ENCODE peak calls at places on chromosomes 3 and 15, in seven cellular contexts. M, C, Q, E, D, F and A are unnamed samples.

GRCh38 chr3:58665410-58665809 is 1.2 kb downstream of the FAM3D start:
- DNase-seq in Q (no peak), E (no peak), D (no peak), M (no peak), C (no peak), F (no peak), A (no peak)

GRCh38 chr3:10467904-10468610 is 37.3 kb downstream of the ATP2B2 start:
- DNase-seq in Q (no peak), D (no peak), M (no peak), F (peak; percentile 66), C (no peak), E (no peak), A (no peak)

GRCh38 chr15:41085029-41085428 is 31.1 kb downstream of the INO80 start:
- DNase-seq in C (no peak), Q (no peak), M (peak; percentile 36), F (no peak), E (no peak), D (no peak), A (no peak)

GRCh38 chr15:65476942-65477341 is 40.5 kb downstream of the DPP8 start:
- DNase-seq in C (no peak), M (no peak), F (no peak), E (peak; percentile 79), Q (no peak), D (no peak), A (no peak)

GRCh38 chr3:45011756-45012441 is 14.2 kb upstream of the CLEC3B start:
- DNase-seq in M (no peak), Q (peak; percentile 53), C (peak; percentile 67), D (no peak), F (no peak), E (peak; percentile 97), A (peak; percentile 36)

GRCh38 chr3:171741377-171741776 is 68.9 kb downstream of the PLD1 start:
- DNase-seq in Q (no peak), M (no peak), F (peak; percentile 41), C (no peak), E (no peak), D (no peak), A (no peak)

GRCh38 chr3:161171639-161172552 is 49.2 kb upstream of the NMD3 start:
- DNase-seq in Q (no peak), F (no peak), M (no peak), C (no peak), E (peak; percentile 18), D (peak; percentile 64), A (no peak)

GRCh38 chr3:136667081-136667480 is 85.1 kb downstream of the STAG1 start:
- DNase-seq in M (no peak), E (peak; percentile 16), D (no peak), F (no peak), Q (no peak), C (no peak), A (peak; percentile 16)

GRCh38 chr15:73964736-73965093 is 27.4 kb downstream of the STOML1 start:
- DNase-seq in C (peak; percentile 81), E (peak; percentile 77), F (peak; percentile 82), Q (peak; percentile 83), M (peak; percentile 94), D (peak; percentile 95), A (peak; percentile 80)

GRCh38 chr3:72021531-72021930 is 236.6 kb upstream of the PROK2 start:
- DNase-seq in C (no peak), M (no peak), D (no peak), F (no peak), E (no peak), Q (no peak), A (no peak)

GRCh38 chr3:54191997-54192396 is 69.6 kb downstream of the CACNA2D3 start:
- DNase-seq in M (no peak), C (no peak), D (no peak), E (no peak), F (no peak), Q (no peak), A (no peak)

GRCh38 chr15:77066961-77067690 is 3.8 kb downstream of the TSPAN3 start:
- DNase-seq in F (no peak), E (peak; percentile 27), D (no peak), M (no peak), Q (no peak), C (no peak), A (peak; percentile 73)

GRCh38 chr15:66883322-66883911 is 181.4 kb downstream of the SMAD6 start:
- DNase-seq in C (no peak), D (peak; percentile 77), Q (no peak), E (peak; percentile 100), M (no peak), F (no peak), A (peak; percentile 92)

GRCh38 chr15:60392986-60393811 is 4.6 kb downstream of the ANXA2 start:
- DNase-seq in M (no peak), D (no peak), E (peak; percentile 95), Q (no peak), C (no peak), F (no peak), A (peak; percentile 90)

GRCh38 chr3:114809668-114810413 is 337.2 kb downstream of the ZBTB20 start:
- DNase-seq in M (no peak), C (peak; percentile 82), Q (no peak), D (no peak), E (no peak), F (no peak), A (peak; percentile 39)

GRCh38 chr3:127675651-127676391 is 3.1 kb downstream of the ABTB1 start:
- DNase-seq in M (no peak), D (no peak), C (no peak), Q (no peak), E (no peak), F (no peak), A (no peak)

GRCh38 chr3:177463863-177464262 is 266.6 kb upstream of the TBL1XR1 start:
- DNase-seq in F (no peak), E (peak; percentile 78), Q (no peak), M (no peak), D (peak; percentile 28), C (no peak), A (no peak)

GRCh38 chr3:25849101-25849500 is 59.2 kb downstream of the OXSM start:
- DNase-seq in F (no peak), D (no peak), Q (no peak), E (no peak), C (no peak), M (no peak), A (no peak)

GRCh38 chr3:134052370-134052769 is 22.6 kb upstream of the SLCO2A1 start:
- DNase-seq in M (no peak), D (no peak), E (no peak), C (no peak), Q (no peak), F (no peak), A (no peak)

GRCh38 chr15:33234019-33234418 is 39.5 kb upstream of the FMN1 start:
- DNase-seq in M (peak; percentile 74), F (peak; percentile 43), Q (peak; percentile 51), C (peak; percentile 53), D (peak; percentile 72), E (peak; percentile 69), A (peak; percentile 58)

GRCh38 chr3:37511357-37511970 is 337.1 kb upstream of the LRRFIP2 start:
- DNase-seq in M (no peak), D (no peak), C (no peak), F (no peak), Q (no peak), E (no peak), A (no peak)

GRCh38 chr3:27426926-27427325 is 57.3 kb downstream of the SLC4A7 start:
- DNase-seq in D (no peak), C (no peak), F (no peak), M (no peak), Q (no peak), E (no peak), A (no peak)

GRCh38 chr15:41048397-41048796 is 67.7 kb downstream of the INO80 start:
- DNase-seq in C (peak; percentile 38), E (no peak), F (no peak), Q (no peak), M (no peak), D (no peak), A (no peak)

GRCh38 chr15:59237119-59237853 is 30.6 kb downstream of the LDHAL6B start:
- DNase-seq in C (peak; percentile 61), Q (peak; percentile 11), D (no peak), E (peak; percentile 21), M (peak; percentile 54), F (no peak), A (no peak)

GRCh38 chr3:150345021-150345538 is 63.0 kb upstream of the TSC22D2 start:
- DNase-seq in E (peak; percentile 39), M (no peak), D (peak; percentile 81), C (no peak), F (no peak), Q (no peak), A (peak; percentile 80)

DNA sequence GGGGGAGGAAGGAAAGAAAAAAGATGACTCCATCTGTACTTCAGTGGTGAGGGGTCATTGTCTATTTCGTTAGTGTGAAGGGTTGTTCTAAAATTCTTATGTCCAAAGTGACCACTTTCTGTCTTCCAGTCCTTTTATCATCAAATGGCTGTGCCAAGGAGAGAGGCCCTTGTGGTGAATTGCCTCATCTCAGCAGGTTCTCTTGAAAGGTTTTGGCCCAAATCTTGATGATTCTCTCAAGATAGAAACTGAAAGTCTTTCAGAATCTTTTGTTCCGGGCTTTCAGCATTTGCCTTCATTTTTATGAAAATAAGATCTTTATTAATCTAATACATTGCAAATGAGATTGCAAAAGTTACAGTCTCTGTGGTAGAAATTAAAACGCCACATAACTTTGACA is 575.8 kb downstream of the RSL24D1 start:
- DNase-seq in D (no peak), E (no peak), F (no peak), C (peak; percentile 73), Q (no peak), M (no peak), A (no peak)
- H3K9me2 ChIP-seq in D (no peaks in the 10 kb centered on the region), E (no peaks in the 10 kb centered on the region), F (no peaks in the 10 kb centered on the region), C (no peaks in the 10 kb centered on the region), Q (no peaks in the 10 kb centered on the region), M (no peaks in the 10 kb centered on the region), A (no peaks in the 10 kb centered on the region)

DNA sequence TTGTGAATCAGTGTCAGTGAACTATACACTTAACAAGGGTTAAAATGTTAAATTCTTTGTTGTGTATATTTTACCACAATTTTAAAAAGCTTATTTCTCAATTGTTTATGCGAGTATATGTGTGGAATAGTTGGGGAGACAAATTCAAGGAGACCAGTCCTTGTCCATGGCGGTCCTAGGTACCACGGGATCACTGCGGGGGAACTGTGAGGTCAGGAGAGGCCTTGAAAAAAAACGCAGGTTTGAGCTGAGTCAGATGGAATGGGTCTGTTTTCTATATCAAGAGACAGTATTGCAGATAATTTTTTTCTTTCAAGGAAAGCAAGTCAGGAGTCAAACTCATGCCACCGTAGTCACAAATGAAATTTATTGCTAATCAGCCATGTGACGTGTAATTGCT is 18.5 kb downstream of the IGF1R start:
- DNase-seq in E (no peak), F (no peak), Q (no peak), C (no peak), M (no peak), D (no peak), A (no peak)
- H3K4me1 ChIP-seq in E (peaks cover 36% of the 10 kb centered on the region), F (peaks cover 40% of the 10 kb centered on the region), Q (no peaks in the 10 kb centered on the region), C (no peaks in the 10 kb centered on the region), M (no peaks in the 10 kb centered on the region), D (peaks cover 85% of the 10 kb centered on the region), A (peaks cover 47% of the 10 kb centered on the region)

GRCh38 chr3:175294793-175295192 is 435.7 kb downstream of the NAALADL2 start:
- DNase-seq in Q (no peak), C (no peak), D (no peak), E (no peak), M (no peak), F (no peak), A (no peak)
- H3K9me2 ChIP-seq in Q (no peaks in the 10 kb centered on the region), C (no peaks in the 10 kb centered on the region), D (no peaks in the 10 kb centered on the region), E (no peaks in the 10 kb centered on the region), M (no peaks in the 10 kb centered on the region), F (no peaks in the 10 kb centered on the region), A (no peaks in the 10 kb centered on the region)

DNA sequence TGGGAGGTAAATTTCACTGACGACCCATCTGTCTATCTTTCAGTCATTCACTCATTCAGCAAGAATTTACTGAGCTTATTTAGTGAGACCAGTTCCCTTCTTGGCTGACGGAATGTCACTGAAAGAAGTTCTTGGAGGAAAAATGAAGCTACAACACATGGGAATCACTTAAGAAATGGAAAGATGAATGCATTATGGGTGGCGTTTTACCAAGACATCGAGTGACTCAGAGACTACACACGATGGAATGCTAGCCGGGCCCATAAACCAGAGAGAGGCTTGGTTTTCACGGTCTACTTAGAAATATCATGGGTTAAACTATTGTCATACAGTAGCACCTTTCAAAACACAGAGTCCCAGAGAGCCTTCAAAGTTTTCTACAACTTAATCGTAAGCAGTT is 215.3 kb downstream of the PDZRN3 start:
- DNase-seq in C (no peak), Q (no peak), E (peak; percentile 93), D (no peak), F (no peak), M (no peak), A (no peak)
- H3K4me1 ChIP-seq in C (no peaks in the 10 kb centered on the region), Q (no peaks in the 10 kb centered on the region), E (peaks cover 45% of the 10 kb centered on the region), D (peaks cover 10% of the 10 kb centered on the region), F (peaks cover 27% of the 10 kb centered on the region), M (no peaks in the 10 kb centered on the region), A (no peaks in the 10 kb centered on the region)